ENCODE peak calls at places on chromosomes 1 and 21, in six cellular contexts. One of them, this sample, is unnamed.

GRCh38 chr1:110593905-110594304 is 12.3 kb downstream of the KCNA2 start:
- DNase-seq in RWPE2: no peak
- DNase-seq in body of pancreas: no peak
- DNase-seq in tibial artery: no peak
- DNase-seq in AG04450: no peak
- DNase-seq in PC-3: no peak
- DNase-seq in this sample: no peak

GRCh38 chr1:116820362-116820761 is 66.1 kb downstream of the CD2 start:
- DNase-seq in RWPE2: no peak
- DNase-seq in body of pancreas: peak; percentile 94
- DNase-seq in tibial artery: no peak
- DNase-seq in AG04450: peak; percentile 21
- DNase-seq in PC-3: peak; percentile 45
- DNase-seq in this sample: no peak

GRCh38 chr1:48027533-48027835 is 30.3 kb upstream of the TRABD2B start:
- DNase-seq in RWPE2: no peak
- DNase-seq in body of pancreas: no peak
- DNase-seq in tibial artery: no peak
- DNase-seq in AG04450: no peak
- DNase-seq in PC-3: no peak
- DNase-seq in this sample: no peak

GRCh38 chr1:225481738-225482137 is 53.9 kb upstream of the LBR start:
- DNase-seq in RWPE2: no peak
- DNase-seq in body of pancreas: no peak
- DNase-seq in tibial artery: no peak
- DNase-seq in AG04450: no peak
- DNase-seq in PC-3: no peak
- DNase-seq in this sample: no peak

GRCh38 chr1:161008857-161009554 is 11.9 kb downstream of the F11R start:
- DNase-seq in RWPE2: no peak
- DNase-seq in body of pancreas: no peak
- DNase-seq in tibial artery: no peak
- DNase-seq in AG04450: no peak
- DNase-seq in PC-3: no peak
- DNase-seq in this sample: peak; percentile 61

GRCh38 chr1:28971980-28972771 is 57.8 kb downstream of the EPB41 start:
- DNase-seq in RWPE2: no peak
- DNase-seq in body of pancreas: no peak
- DNase-seq in tibial artery: no peak
- DNase-seq in AG04450: peak; percentile 82
- DNase-seq in PC-3: peak; percentile 94
- DNase-seq in this sample: peak; percentile 68

GRCh38 chr1:183942933-183943693 is 94.4 kb downstream of the COLGALT2 start:
- DNase-seq in RWPE2: no peak
- DNase-seq in body of pancreas: no peak
- DNase-seq in tibial artery: no peak
- DNase-seq in AG04450: peak; percentile 81
- DNase-seq in PC-3: peak; percentile 79
- DNase-seq in this sample: peak; percentile 12

GRCh38 chr1:20032425-20032824 is 37.6 kb upstream of the PLA2G5 start:
- DNase-seq in RWPE2: no peak
- DNase-seq in body of pancreas: no peak
- DNase-seq in tibial artery: no peak
- DNase-seq in AG04450: no peak
- DNase-seq in PC-3: no peak
- DNase-seq in this sample: no peak

GRCh38 chr1:40635763-40636500 is 29.6 kb downstream of the RIMS3 start:
- DNase-seq in RWPE2: peak; percentile 27
- DNase-seq in body of pancreas: no peak
- DNase-seq in tibial artery: no peak
- DNase-seq in AG04450: no peak
- DNase-seq in PC-3: no peak
- DNase-seq in this sample: no peak

GRCh38 chr1:203324103-203325003 is 19.0 kb downstream of the BTG2 start:
- DNase-seq in RWPE2: no peak
- DNase-seq in body of pancreas: no peak
- DNase-seq in tibial artery: no peak
- DNase-seq in AG04450: no peak
- DNase-seq in PC-3: no peak
- DNase-seq in this sample: peak; percentile 48

GRCh38 chr1:78279051-78279450 is 211.7 kb upstream of the PTGFR start:
- DNase-seq in RWPE2: no peak
- DNase-seq in body of pancreas: no peak
- DNase-seq in tibial artery: no peak
- DNase-seq in AG04450: peak; percentile 76
- DNase-seq in PC-3: peak; percentile 49
- DNase-seq in this sample: no peak

GRCh38 chr1:94593611-94594010 is 52.1 kb upstream of the F3 start:
- DNase-seq in RWPE2: no peak
- DNase-seq in body of pancreas: no peak
- DNase-seq in tibial artery: no peak
- DNase-seq in AG04450: no peak
- DNase-seq in PC-3: no peak
- DNase-seq in this sample: no peak

GRCh38 chr1:94396356-94396755 is 21.8 kb upstream of the ABCD3 start:
- DNase-seq in RWPE2: no peak
- DNase-seq in body of pancreas: no peak
- DNase-seq in tibial artery: no peak
- DNase-seq in AG04450: no peak
- DNase-seq in PC-3: no peak
- DNase-seq in this sample: peak; percentile 44

GRCh38 chr21:46124926-46125845 is 27.3 kb downstream of the COL6A2 start:
- DNase-seq in RWPE2: peak; percentile 56
- DNase-seq in body of pancreas: peak; percentile 6
- DNase-seq in tibial artery: peak; percentile 63
- DNase-seq in AG04450: no peak
- DNase-seq in PC-3: no peak
- DNase-seq in this sample: no peak

GRCh38 chr1:231964955-231965354 is 338.4 kb downstream of the DISC1 start:
- DNase-seq in RWPE2: no peak
- DNase-seq in body of pancreas: no peak
- DNase-seq in tibial artery: no peak
- DNase-seq in AG04450: no peak
- DNase-seq in PC-3: no peak
- DNase-seq in this sample: no peak

GRCh38 chr1:67679691-67680090 is 5.3 kb upstream of the GADD45A start:
- DNase-seq in RWPE2: no peak
- DNase-seq in body of pancreas: no peak
- DNase-seq in tibial artery: no peak
- DNase-seq in AG04450: no peak
- DNase-seq in PC-3: peak; percentile 81
- DNase-seq in this sample: no peak

GRCh38 chr1:102919659-102920058 is 188.7 kb downstream of the COL11A1 start:
- DNase-seq in RWPE2: no peak
- DNase-seq in body of pancreas: no peak
- DNase-seq in tibial artery: no peak
- DNase-seq in AG04450: no peak
- DNase-seq in PC-3: peak; percentile 35
- DNase-seq in this sample: peak; percentile 42

GRCh38 chr1:31764307-31765040 is at the start of gene ADGRB2:
- DNase-seq in RWPE2: no peak
- DNase-seq in body of pancreas: no peak
- DNase-seq in tibial artery: no peak
- DNase-seq in AG04450: no peak
- DNase-seq in PC-3: peak; percentile 25
- DNase-seq in this sample: peak; percentile 70

GRCh38 chr1:203625623-203626189 is 926 bp upstream of the ATP2B4 start:
- DNase-seq in RWPE2: no peak
- DNase-seq in body of pancreas: peak; percentile 55
- DNase-seq in tibial artery: no peak
- DNase-seq in AG04450: no peak
- DNase-seq in PC-3: peak; percentile 73
- DNase-seq in this sample: no peak

GRCh38 chr1:64320470-64320869 is 117.0 kb downstream of the UBE2U start:
- DNase-seq in RWPE2: no peak
- DNase-seq in body of pancreas: no peak
- DNase-seq in tibial artery: no peak
- DNase-seq in AG04450: no peak
- DNase-seq in PC-3: peak; percentile 77
- DNase-seq in this sample: no peak

GRCh38 chr1:57423135-57424131 is at the start of gene DAB1:
- DNase-seq in RWPE2: peak; percentile 45
- DNase-seq in body of pancreas: no peak
- DNase-seq in tibial artery: no peak
- DNase-seq in AG04450: no peak
- DNase-seq in PC-3: no peak
- DNase-seq in this sample: peak; percentile 75

GRCh38 chr1:234486858-234487830 is 8.2 kb upstream of the TARBP1 start:
- DNase-seq in RWPE2: no peak
- DNase-seq in body of pancreas: peak; percentile 36
- DNase-seq in tibial artery: no peak
- DNase-seq in AG04450: peak; percentile 77
- DNase-seq in PC-3: peak; percentile 71
- DNase-seq in this sample: peak; percentile 40
- H3K4me3 ChIP-seq in RWPE2: no peak overlapping the region
- H3K4me3 ChIP-seq in body of pancreas: no peak overlapping the region
- H3K4me3 ChIP-seq in tibial artery: no peak overlapping the region
- H3K4me3 ChIP-seq in AG04450: no peak overlapping the region
- H3K4me3 ChIP-seq in PC-3: peak overlapping the region; percentile 49
- H3K4me3 ChIP-seq in this sample: no peak overlapping the region

DNA sequence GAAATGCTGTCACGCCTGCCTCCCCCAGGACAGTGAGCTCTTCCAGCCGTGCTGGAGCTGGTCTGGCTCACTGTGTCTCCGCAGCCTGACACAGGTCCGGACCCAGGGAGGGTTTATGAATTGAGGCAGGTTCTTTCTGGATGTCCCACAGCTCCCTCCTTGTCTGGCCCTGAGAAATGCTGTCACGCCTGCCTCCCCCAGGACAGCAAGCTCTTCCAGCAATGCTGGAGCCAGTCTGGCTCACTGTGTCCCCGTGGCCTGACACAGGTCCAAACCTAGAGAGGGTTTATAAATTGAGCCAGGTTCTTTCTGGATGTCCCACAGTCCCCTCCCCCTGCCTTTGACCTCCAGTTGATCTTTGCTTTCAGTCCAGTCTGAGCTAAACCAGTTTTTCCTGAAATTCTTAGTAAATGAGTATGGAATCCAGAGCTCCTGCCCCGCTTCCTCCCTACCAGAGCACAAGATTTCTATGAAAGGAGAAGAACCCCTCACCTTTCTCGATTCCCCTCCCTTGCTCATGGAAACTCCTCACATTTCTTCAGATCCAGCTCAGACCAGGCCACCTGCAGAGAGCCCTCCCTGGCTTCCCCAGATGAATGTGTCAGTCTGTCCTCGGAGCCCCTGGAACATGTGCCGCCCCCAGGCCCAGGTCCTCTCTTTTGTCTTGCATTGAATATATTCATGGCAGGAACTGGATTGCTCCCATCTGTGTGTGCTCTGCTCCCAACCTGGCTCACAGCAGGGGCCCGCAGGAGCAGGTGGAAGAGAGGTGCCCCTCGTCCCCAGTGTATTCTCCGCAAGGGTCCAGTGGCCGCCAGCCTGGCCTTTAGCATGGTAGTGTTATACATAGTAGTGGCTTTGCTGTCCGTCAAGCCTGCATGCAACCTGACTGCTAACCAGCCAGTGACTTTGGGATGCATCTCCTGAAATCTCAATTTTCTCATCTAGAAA is 116.3 kb downstream of the EPHB2 start:
- DNase-seq in RWPE2: no peak
- DNase-seq in body of pancreas: peak; percentile 76
- DNase-seq in tibial artery: no peak
- DNase-seq in AG04450: no peak
- DNase-seq in PC-3: peak; percentile 86
- DNase-seq in this sample: peak; percentile 34
- H3K4me3 ChIP-seq in RWPE2: no peak overlapping the region
- H3K4me3 ChIP-seq in body of pancreas: no peak overlapping the region
- H3K4me3 ChIP-seq in tibial artery: no peak overlapping the region
- H3K4me3 ChIP-seq in AG04450: no peak overlapping the region
- H3K4me3 ChIP-seq in PC-3: peak overlapping the region; percentile 40
- H3K4me3 ChIP-seq in this sample: no peak overlapping the region

GRCh38 chr1:92859400-92860039 is 27.7 kb downstream of the RPL5 start:
- DNase-seq in RWPE2: no peak
- DNase-seq in body of pancreas: no peak
- DNase-seq in tibial artery: no peak
- DNase-seq in AG04450: no peak
- DNase-seq in PC-3: no peak
- DNase-seq in this sample: no peak
- H3K4me3 ChIP-seq in RWPE2: no peak overlapping the region
- H3K4me3 ChIP-seq in body of pancreas: no peak overlapping the region
- H3K4me3 ChIP-seq in tibial artery: peak overlapping the region; percentile 34
- H3K4me3 ChIP-seq in AG04450: no peak overlapping the region
- H3K4me3 ChIP-seq in PC-3: peak overlapping the region; percentile 54
- H3K4me3 ChIP-seq in this sample: no peak overlapping the region

DNA sequence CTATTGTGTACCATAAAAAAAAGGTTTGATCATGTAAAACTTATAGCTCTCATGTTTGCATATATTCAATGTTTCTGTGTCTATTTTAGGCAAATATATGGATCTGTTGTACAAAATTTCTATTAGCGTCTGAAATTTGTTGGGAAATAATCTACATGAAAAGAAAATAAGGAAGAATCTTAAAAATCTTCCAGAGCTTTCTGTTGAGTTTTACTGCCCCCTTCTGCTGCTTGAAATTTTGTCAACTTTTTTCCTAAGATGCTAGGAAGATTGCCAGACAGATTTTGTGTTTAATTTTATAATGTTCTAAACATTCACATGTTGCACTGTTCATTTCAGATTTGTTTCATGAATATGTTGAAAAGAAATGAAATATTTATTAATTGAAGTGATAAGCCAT is 2.5 kb upstream of the PTGS2 start:
- DNase-seq in RWPE2: no peak
- DNase-seq in body of pancreas: no peak
- DNase-seq in tibial artery: no peak
- DNase-seq in AG04450: no peak
- DNase-seq in PC-3: peak; percentile 30
- DNase-seq in this sample: no peak
- H3K4me3 ChIP-seq in RWPE2: peak overlapping the region; percentile 64
- H3K4me3 ChIP-seq in body of pancreas: no peak overlapping the region
- H3K4me3 ChIP-seq in tibial artery: no peak overlapping the region
- H3K4me3 ChIP-seq in AG04450: no peak overlapping the region
- H3K4me3 ChIP-seq in PC-3: no peak overlapping the region
- H3K4me3 ChIP-seq in this sample: no peak overlapping the region

DNA sequence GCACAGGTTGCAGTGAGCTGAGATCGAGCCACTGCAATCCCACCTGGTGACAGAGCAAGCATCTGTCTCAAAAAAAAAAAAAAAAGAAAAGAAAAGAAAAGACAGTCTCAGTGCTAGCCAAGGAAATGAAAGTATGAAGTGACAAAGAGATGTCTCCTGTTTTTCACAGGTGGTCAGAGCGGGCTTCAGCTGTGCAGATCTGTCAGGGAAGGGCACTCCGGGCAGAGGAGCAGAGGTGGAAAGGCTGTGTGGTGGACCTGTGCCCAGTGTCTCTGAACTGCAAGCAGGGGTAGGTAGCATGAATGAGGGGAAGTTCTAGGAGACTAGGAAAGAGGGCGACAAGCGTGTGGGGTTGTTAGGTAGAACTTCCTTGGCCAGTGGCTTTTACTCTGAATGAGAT is 67.5 kb downstream of the CD247 start:
- DNase-seq in RWPE2: peak; percentile 26
- DNase-seq in body of pancreas: no peak
- DNase-seq in tibial artery: no peak
- DNase-seq in AG04450: no peak
- DNase-seq in PC-3: no peak
- DNase-seq in this sample: no peak
- H3K4me3 ChIP-seq in RWPE2: no peak overlapping the region
- H3K4me3 ChIP-seq in body of pancreas: no peak overlapping the region
- H3K4me3 ChIP-seq in tibial artery: no peak overlapping the region
- H3K4me3 ChIP-seq in AG04450: no peak overlapping the region
- H3K4me3 ChIP-seq in PC-3: no peak overlapping the region
- H3K4me3 ChIP-seq in this sample: no peak overlapping the region

GRCh38 chr21:20396798-20397197 is 601.4 kb upstream of the NCAM2 start:
- DNase-seq in RWPE2: no peak
- DNase-seq in body of pancreas: no peak
- DNase-seq in tibial artery: no peak
- DNase-seq in AG04450: no peak
- DNase-seq in PC-3: no peak
- DNase-seq in this sample: no peak
- H3K4me3 ChIP-seq in RWPE2: no peak overlapping the region
- H3K4me3 ChIP-seq in body of pancreas: no peak overlapping the region
- H3K4me3 ChIP-seq in tibial artery: no peak overlapping the region
- H3K4me3 ChIP-seq in AG04450: no peak overlapping the region
- H3K4me3 ChIP-seq in PC-3: no peak overlapping the region
- H3K4me3 ChIP-seq in this sample: no peak overlapping the region

GRCh38 chr1:223700388-223700918 is 11.9 kb upstream of the CAPN2 start:
- DNase-seq in RWPE2: no peak
- DNase-seq in body of pancreas: no peak
- DNase-seq in tibial artery: no peak
- DNase-seq in AG04450: no peak
- DNase-seq in PC-3: peak; percentile 89
- DNase-seq in this sample: peak; percentile 73
- H3K4me3 ChIP-seq in RWPE2: no peak overlapping the region
- H3K4me3 ChIP-seq in body of pancreas: no peak overlapping the region
- H3K4me3 ChIP-seq in tibial artery: peak overlapping the region; percentile 30
- H3K4me3 ChIP-seq in AG04450: no peak overlapping the region
- H3K4me3 ChIP-seq in PC-3: peak overlapping the region; percentile 60
- H3K4me3 ChIP-seq in this sample: no peak overlapping the region

This sample was measured in cardiac muscle cell.